ENCODE peak calls at places on chromosomes 5 and 9, in seven cellular contexts. V, X, K, O, W, B and A are unnamed samples.

GRCh38 chr5:128681764-128682664 is 144.0 kb upstream of the FBN2 start:
- DNase-seq in X (no peak), V (no peak), O (no peak), K (no peak), B (peak; percentile 67), W (no peak), A (peak; percentile 54)

GRCh38 chr9:124808246-124808956 is 31.5 kb downstream of the OLFML2A start:
- DNase-seq in X (no peak), B (no peak), W (no peak), V (no peak), K (no peak), O (no peak), A (no peak)

GRCh38 chr9:127567898-127568617 is 44.0 kb upstream of the STXBP1 start:
- DNase-seq in W (peak; percentile 55), V (no peak), K (no peak), O (no peak), X (no peak), B (no peak), A (peak; percentile 64)

GRCh38 chr9:70574222-70574837 is 159.9 kb upstream of the KLF9 start:
- DNase-seq in O (peak; percentile 76), X (peak; percentile 56), V (no peak), K (no peak), W (no peak), B (no peak), A (peak; percentile 44)

GRCh38 chr5:141605523-141606277 is 13.1 kb downstream of the DIAPH1 start:
- DNase-seq in V (no peak), K (no peak), O (no peak), W (no peak), B (no peak), X (peak; percentile 21), A (no peak)

GRCh38 chr9:36896296-36896695 is 137.8 kb downstream of the PAX5 start:
- DNase-seq in V (no peak), W (peak; percentile 20), B (no peak), X (no peak), O (no peak), K (no peak), A (no peak)

GRCh38 chr5:65611524-65611923 is 12.6 kb downstream of the TRIM23 start:
- DNase-seq in V (no peak), W (no peak), O (peak; percentile 47), X (no peak), B (peak; percentile 81), K (no peak), A (peak; percentile 80)

GRCh38 chr5:35438786-35439185 is 178.9 kb upstream of the SPEF2 start:
- DNase-seq in X (no peak), K (no peak), W (no peak), O (no peak), V (no peak), B (no peak), A (no peak)

GRCh38 chr5:81850494-81850893 is 99.6 kb upstream of the SSBP2 start:
- DNase-seq in W (no peak), O (peak; percentile 43), X (no peak), K (no peak), B (peak; percentile 88), V (no peak), A (peak; percentile 78)

GRCh38 chr9:134814598-134815215 is 65.9 kb upstream of the FCN2 start:
- DNase-seq in V (no peak), O (peak; percentile 67), W (no peak), K (no peak), B (peak; percentile 59), X (no peak), A (no peak)

GRCh38 chr5:132655821-132656773 is 1.9 kb upstream of the IL13 start:
- DNase-seq in V (peak; percentile 15), B (peak; percentile 28), K (no peak), W (peak; percentile 55), O (no peak), X (peak; percentile 18), A (no peak)

GRCh38 chr9:137168907-137169763 is 716 bp downstream of the LRRC26 start:
- DNase-seq in V (peak; percentile 68), O (peak; percentile 19), W (peak; percentile 86), K (no peak), X (peak; percentile 29), B (peak; percentile 52), A (peak; percentile 74)

GRCh38 chr5:175246242-175246891 is 197.6 kb downstream of the DRD1 start:
- DNase-seq in K (peak; percentile 5), X (peak; percentile 61), V (no peak), O (peak; percentile 98), W (no peak), B (peak; percentile 72), A (peak; percentile 71)

GRCh38 chr9:14749738-14750137 is 27.2 kb upstream of the CER1 start:
- DNase-seq in W (no peak), V (no peak), O (no peak), K (no peak), B (no peak), X (no peak), A (no peak)
- H2BK120ac ChIP-seq in W (no peak overlapping the region), V (no peak overlapping the region), O (no peak overlapping the region), K (no peak overlapping the region), B (no peak overlapping the region), X (no peak overlapping the region), A (peak overlapping the region; percentile 90)

DNA sequence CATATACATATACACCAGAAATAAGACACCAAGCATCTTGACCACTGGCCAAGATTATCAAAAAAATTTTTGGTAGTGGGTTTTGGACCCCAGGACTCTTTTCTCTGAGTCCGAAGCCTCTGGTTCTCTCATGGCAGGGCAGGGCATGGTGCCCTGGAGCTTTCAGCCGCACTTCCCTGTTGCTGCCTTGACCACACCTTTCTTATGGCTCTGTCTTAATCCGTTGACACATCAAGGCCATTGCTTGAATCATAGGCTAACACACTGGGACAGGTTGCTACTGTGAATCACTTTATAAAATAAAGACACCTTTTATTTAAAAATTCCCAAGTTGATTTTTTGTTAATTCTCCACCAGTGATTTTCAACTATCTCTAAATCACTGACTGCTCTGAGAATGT is 45.4 kb upstream of the CAST start:
- DNase-seq in K (no peak), W (no peak), V (no peak), X (no peak), O (no peak), B (no peak), A (no peak)
- H2BK120ac ChIP-seq in K (no peak overlapping the region), W (no peak overlapping the region), V (no peak overlapping the region), X (no peak overlapping the region), O (no peak overlapping the region), B (no peak overlapping the region), A (no peak overlapping the region)

DNA sequence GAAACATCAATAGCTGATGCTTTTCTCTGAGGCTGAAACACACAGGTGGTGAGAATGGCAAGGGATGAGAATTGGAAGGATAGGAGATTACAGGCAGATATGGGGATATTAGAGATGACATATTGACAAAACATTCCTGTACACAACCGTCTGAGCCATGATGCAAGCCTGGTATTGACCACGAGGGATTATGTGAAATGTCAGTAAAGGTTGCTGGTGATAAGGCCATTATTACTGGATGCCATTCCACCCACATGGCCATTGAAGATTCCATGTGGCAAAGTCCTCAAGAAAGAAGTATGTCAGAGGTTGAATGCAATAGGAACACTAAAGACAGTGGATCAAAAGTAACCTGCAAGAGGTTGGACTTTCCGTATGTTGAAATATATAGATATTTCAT is 15.7 kb downstream of the GRAMD2B start:
- DNase-seq in B (peak; percentile 95), W (no peak), O (peak; percentile 23), K (no peak), X (no peak), V (no peak), A (no peak)
- H2BK120ac ChIP-seq in B (no peak overlapping the region), W (no peak overlapping the region), O (no peak overlapping the region), K (no peak overlapping the region), X (no peak overlapping the region), V (no peak overlapping the region), A (no peak overlapping the region)

DNA sequence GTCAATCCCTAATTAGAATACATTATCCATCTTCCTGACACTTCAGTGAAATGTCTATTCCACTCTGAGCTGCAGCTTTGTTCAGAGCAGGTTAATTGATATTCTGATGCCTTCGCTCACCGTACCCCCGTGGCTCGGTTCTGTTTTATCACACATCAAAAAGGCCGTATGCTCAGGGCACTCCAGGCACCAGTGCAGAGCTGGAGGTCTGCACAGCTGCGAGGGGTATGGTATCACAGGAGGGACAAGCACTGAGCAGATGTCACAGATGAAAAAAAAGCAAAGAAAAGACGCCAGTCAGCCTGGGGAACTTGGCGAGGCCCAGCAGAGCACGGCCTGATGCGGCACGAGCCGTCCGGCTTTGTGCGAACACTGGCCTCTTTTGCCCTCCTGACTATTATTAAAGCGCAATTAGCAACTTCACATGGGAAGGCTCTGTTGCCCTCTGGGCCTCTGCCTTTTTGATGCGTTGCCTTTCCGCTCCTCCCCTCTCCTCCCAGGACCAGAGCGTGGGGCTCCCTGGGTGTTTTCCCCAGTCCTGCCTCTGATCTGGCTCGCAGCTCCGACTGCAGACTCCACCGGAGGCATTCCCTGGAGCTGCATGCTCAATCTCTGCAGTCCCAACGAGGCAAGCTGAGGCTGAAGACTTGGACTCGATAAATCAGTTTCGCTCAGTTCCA is 44.5 kb downstream of the AK8 start:
- DNase-seq in X (no peak), O (no peak), V (no peak), W (no peak), B (no peak), K (no peak), A (no peak)
- H2BK120ac ChIP-seq in X (no peak overlapping the region), O (no peak overlapping the region), V (no peak overlapping the region), W (no peak overlapping the region), B (no peak overlapping the region), K (no peak overlapping the region), A (no peak overlapping the region)

GRCh38 chr9:107109324-107109723 is 173.8 kb upstream of the RAD23B start:
- DNase-seq in K (no peak), V (no peak), B (no peak), W (no peak), O (no peak), X (no peak), A (no peak)

GRCh38 chr9:107105784-107106183 is 177.3 kb upstream of the RAD23B start:
- DNase-seq in V (no peak), X (no peak), K (no peak), W (no peak), O (no peak), B (no peak), A (no peak)

GRCh38 chr9:107102011-107102410 is 181.1 kb upstream of the RAD23B start:
- DNase-seq in V (no peak), X (no peak), O (no peak), K (no peak), B (no peak), W (no peak), A (peak; percentile 80)

GRCh38 chr9:107108367-107108766 is 174.7 kb upstream of the RAD23B start:
- DNase-seq in K (no peak), B (no peak), V (no peak), O (no peak), W (no peak), X (no peak), A (no peak)

DNA sequence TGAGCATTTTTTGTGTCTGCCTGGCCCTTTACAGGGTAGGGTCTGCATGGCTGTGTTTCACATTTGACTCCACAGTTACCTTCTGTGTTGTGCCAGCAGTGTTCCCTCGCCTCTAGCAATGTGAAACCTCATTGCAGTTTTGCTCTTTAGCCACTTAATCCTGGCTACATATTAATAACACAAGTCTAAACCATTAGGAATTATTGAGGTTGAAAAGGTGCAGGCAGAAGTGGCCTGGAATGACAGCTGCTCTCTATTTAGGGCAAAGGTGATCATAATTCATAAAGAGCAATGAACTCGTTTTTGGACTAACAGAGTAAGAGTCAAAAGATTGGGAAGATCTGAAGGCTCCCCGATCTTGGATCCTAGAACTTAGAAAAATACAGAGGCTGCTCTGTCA is 176.7 kb upstream of the RAD23B start:
- DNase-seq in V (no peak), W (no peak), K (no peak), B (no peak), X (no peak), O (no peak), A (no peak)
- H2BK120ac ChIP-seq in V (no peak overlapping the region), W (no peak overlapping the region), K (no peak overlapping the region), B (no peak overlapping the region), X (no peak overlapping the region), O (no peak overlapping the region), A (no peak overlapping the region)